ENCODE peak calls at places on chromosomes 6 and 20, in four cellular contexts. One of them, this sample, is unnamed.

GRCh38 chr6:151413372-151414145 is 22.2 kb upstream of the ZBTB2 start:
- DNase-seq in colonic mucosa: no peak
- DNase-seq in COLO829: no peak
- DNase-seq in NCI-H1436: no peak
- DNase-seq in this sample: no peak

GRCh38 chr6:44960898-44961297 is 367.2 kb upstream of the RUNX2 start:
- DNase-seq in colonic mucosa: no peak
- DNase-seq in NCI-H1436: no peak
- DNase-seq in COLO829: peak
- DNase-seq in this sample: no peak

GRCh38 chr20:7085448-7085847 is 318.0 kb downstream of the BMP2 start:
- DNase-seq in NCI-H1436: no peak
- DNase-seq in COLO829: no peak
- DNase-seq in colonic mucosa: peak
- DNase-seq in this sample: no peak

GRCh38 chr6:91485047-91485446 is 898.2 kb upstream of the MAP3K7 start:
- DNase-seq in NCI-H1436: no peak
- DNase-seq in COLO829: no peak
- DNase-seq in colonic mucosa: no peak
- DNase-seq in this sample: no peak

GRCh38 chr20:44526129-44526528 is 4.3 kb upstream of the SERINC3 start:
- DNase-seq in NCI-H1436: no peak
- DNase-seq in COLO829: no peak
- DNase-seq in colonic mucosa: no peak
- DNase-seq in this sample: no peak

GRCh38 chr6:17470953-17471335 is 77.5 kb downstream of the CAP2 start:
- DNase-seq in colonic mucosa: no peak
- DNase-seq in NCI-H1436: no peak
- DNase-seq in COLO829: no peak
- DNase-seq in this sample: peak

GRCh38 chr6:64445038-64445437 is 809.4 kb downstream of the PHF3 start:
- DNase-seq in COLO829: no peak
- DNase-seq in colonic mucosa: no peak
- DNase-seq in NCI-H1436: no peak
- DNase-seq in this sample: no peak

GRCh38 chr20:43766395-43766794 is 39.6 kb upstream of the GTSF1L start:
- DNase-seq in NCI-H1436: no peak
- DNase-seq in COLO829: no peak
- DNase-seq in colonic mucosa: no peak
- DNase-seq in this sample: no peak